ENCODE peak calls at places on chromosomes 6 and 20, in five cellular contexts. X is cardiac fibroblast, U is glutamatergic neuron, J is epithelial cell of esophagus, F is fibroblast of pulmonary artery. H is an unnamed sample.

GRCh38 chr6:88629838-88630462 is 333.5 kb downstream of the RNGTT start:
- DNase-seq in X (no peak), U (no peak), J (no peak), F (no peak), H (no peak)

GRCh38 chr20:11902264-11902663 is 15.4 kb upstream of the BTBD3 start:
- DNase-seq in X (peak; percentile 74), U (no peak), J (peak; percentile 42), F (peak; percentile 37), H (no peak)

GRCh38 chr6:40930555-40930954 is 108.5 kb downstream of the UNC5CL start:
- DNase-seq in X (peak; percentile 31), U (no peak), J (peak; percentile 59), F (peak; percentile 59), H (no peak)

GRCh38 chr20:25632940-25633790 is 9.4 kb upstream of the NANP start:
- DNase-seq in X (no peak), U (no peak), J (peak; percentile 92), F (no peak), H (no peak)

GRCh38 chr6:87155920-87156600 is 695 bp downstream of the ZNF292 start:
- DNase-seq in X (peak; percentile 52), U (peak; percentile 84), J (peak; percentile 56), F (peak; percentile 43), H (peak; percentile 44)

GRCh38 chr6:169831450-169832246 is 80.2 kb downstream of the ERMARD start:
- DNase-seq in X (peak; percentile 63), U (peak; percentile 94), J (peak; percentile 67), F (peak; percentile 70), H (peak; percentile 69)

GRCh38 chr6:81075974-81076373 is 676.5 kb downstream of the TENT5A start:
- DNase-seq in X (peak; percentile 24), U (no peak), J (peak; percentile 16), F (peak; percentile 31), H (no peak)

GRCh38 chr20:17972121-17972520 is 3.3 kb downstream of the MGME1 start:
- DNase-seq in X (peak; percentile 58), U (no peak), J (no peak), F (peak; percentile 43), H (no peak)

GRCh38 chr20:40843251-40843650 is 154.2 kb upstream of the MAFB start:
- DNase-seq in X (no peak), U (no peak), J (no peak), F (no peak), H (no peak)

GRCh38 chr6:11288065-11288464 is 55.6 kb upstream of the NEDD9 start:
- DNase-seq in X (no peak), U (no peak), J (no peak), F (no peak), H (no peak)

GRCh38 chr6:117674503-117674902 is 766 bp upstream of the NUS1 start:
- DNase-seq in X (no peak), U (no peak), J (no peak), F (no peak), H (no peak)

GRCh38 chr6:11174245-11174616 is 58.2 kb downstream of the NEDD9 start:
- DNase-seq in X (no peak), U (no peak), J (no peak), F (no peak), H (no peak)

GRCh38 chr20:20211988-20212518 is 155.9 kb upstream of the INSM1 start:
- DNase-seq in X (no peak), U (no peak), J (no peak), F (no peak), H (no peak)

GRCh38 chr6:125974214-125974866 is 12.0 kb upstream of the TRMT11 start:
- DNase-seq in X (peak; percentile 83), U (no peak), J (peak; percentile 60), F (peak; percentile 85), H (no peak)

GRCh38 chr20:56871691-56872090 is 242.6 kb downstream of the TFAP2C start:
- DNase-seq in X (no peak), U (no peak), J (no peak), F (no peak), H (no peak)

GRCh38 chr6:3031857-3032256 is 32.2 kb downstream of the NQO2 start:
- DNase-seq in X (no peak), U (no peak), J (no peak), F (no peak), H (no peak)

GRCh38 chr6:130872250-130873095 is 45.3 kb downstream of the SMLR1 start:
- DNase-seq in X (peak; percentile 68), U (peak; percentile 88), J (peak; percentile 59), F (peak; percentile 64), H (peak; percentile 55)

GRCh38 chr6:108080010-108080780 is 5.7 kb upstream of the OSTM1 start:
- DNase-seq in X (peak; percentile 61), U (no peak), J (peak; percentile 33), F (peak; percentile 63), H (no peak)

GRCh38 chr6:112086744-112087135 is 542 bp downstream of the TUBE1 start:
- DNase-seq in X (peak; percentile 64), U (no peak), J (peak; percentile 72), F (peak; percentile 46), H (no peak)

GRCh38 chr6:40390144-40390800 is 196.9 kb downstream of the LRFN2 start:
- DNase-seq in X (no peak), U (no peak), J (no peak), F (no peak), H (no peak)

GRCh38 chr6:130529569-130530149 is 163.8 kb downstream of the TMEM200A start:
- DNase-seq in X (no peak), U (no peak), J (no peak), F (no peak), H (no peak)

GRCh38 chr20:48716086-48716485 is 111.7 kb downstream of the PREX1 start:
- DNase-seq in X (no peak), U (no peak), J (no peak), F (no peak), H (peak; percentile 53)

GRCh38 chr6:154289818-154290508 is 66.6 kb downstream of the IPCEF1 start:
- DNase-seq in X (no peak), U (no peak), J (no peak), F (no peak), H (no peak)

GRCh38 chr20:5171790-5172164 is 45.0 kb downstream of the CDS2 start:
- DNase-seq in X (no peak), U (no peak), J (no peak), F (no peak), H (no peak)

GRCh38 chr6:160379464-160379863 is 31.3 kb downstream of the SLC22A3 start:
- DNase-seq in X (peak; percentile 76), U (no peak), J (peak; percentile 81), F (peak; percentile 70), H (no peak)

GRCh38 chr6:90103056-90103793 is 193.4 kb downstream of the BACH2 start:
- DNase-seq in X (no peak), U (no peak), J (peak; percentile 90), F (no peak), H (no peak)

GRCh38 chr20:58264271-58264670 is 35.8 kb upstream of the ANKRD60 start:
- DNase-seq in X (no peak), U (no peak), J (peak; percentile 34), F (no peak), H (no peak)

GRCh38 chr20:43404880-43405279 is 52.8 kb upstream of the SRSF6 start:
- DNase-seq in X (peak; percentile 24), U (no peak), J (peak; percentile 13), F (peak; percentile 21), H (no peak)
- TF ChIP-seq CTCF in X (peak; percentile 22), U (peak; percentile 25), J (no peak), F (peak; percentile 35), H (no peak)

DNA sequence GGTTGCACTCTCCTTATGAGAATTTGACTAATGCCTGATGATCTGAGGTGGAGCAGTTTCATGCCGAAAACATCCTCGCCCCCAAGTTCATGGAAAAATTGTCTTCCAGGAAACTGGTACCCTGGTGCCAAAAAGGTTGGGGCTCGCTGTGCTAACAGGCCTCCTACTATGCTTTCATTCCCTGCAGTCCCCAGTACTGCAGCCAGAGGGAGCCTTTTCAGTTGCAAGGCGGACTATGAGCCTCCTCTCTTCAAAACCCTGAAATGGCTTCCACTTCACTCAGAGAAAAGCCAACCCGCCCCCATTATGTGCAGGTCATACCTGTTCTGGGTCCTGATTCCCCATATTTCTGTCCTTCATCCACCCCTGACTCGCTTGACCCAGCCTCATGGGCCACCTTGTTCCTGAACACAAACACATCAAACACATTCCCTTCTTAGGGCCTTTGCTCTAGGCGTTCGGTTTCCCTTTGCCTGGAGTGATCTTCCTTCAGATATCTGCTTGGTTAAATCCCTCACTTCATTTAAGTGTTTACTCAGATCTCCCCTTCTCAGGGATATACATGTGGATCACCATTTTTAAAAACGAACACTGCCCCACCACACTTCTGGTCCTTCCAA is 173.7 kb downstream of the PHACTR1 start:
- DNase-seq in X (peak; percentile 9), U (no peak), J (peak; percentile 2), F (no peak), H (no peak)
- TF ChIP-seq CTCF in X (peak; percentile 67), U (peak; percentile 51), J (peak; percentile 58), F (peak; percentile 52), H (peak; percentile 56)

DNA sequence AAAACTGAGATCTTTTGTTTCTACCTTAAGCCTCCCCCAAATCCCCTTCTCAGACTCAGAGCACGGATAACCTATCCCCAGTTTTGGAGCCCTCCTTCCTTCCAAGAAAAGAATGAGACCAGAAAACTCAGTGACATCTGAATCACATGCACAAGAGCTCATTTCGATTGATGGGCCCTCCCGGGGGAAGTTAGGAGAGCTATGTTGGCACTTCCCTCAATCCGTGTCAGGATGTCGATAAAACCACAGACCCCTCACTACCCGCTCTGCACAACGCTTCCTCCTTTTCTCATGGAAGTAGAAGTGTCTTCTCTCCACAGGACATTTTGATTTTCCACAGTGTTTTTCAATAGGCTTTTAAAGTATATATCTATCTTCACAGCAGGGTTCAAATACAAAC is 332.4 kb downstream of the HACE1 start:
- DNase-seq in X (no peak), U (peak; percentile 12), J (no peak), F (no peak), H (no peak)
- TF ChIP-seq CTCF in X (no peak), U (no peak), J (no peak), F (no peak), H (no peak)

GRCh38 chr20:44909872-44910689 is at the start of gene PABPC1L:
- DNase-seq in X (peak; percentile 61), U (peak; percentile 57), J (peak; percentile 79), F (peak; percentile 68), H (peak; percentile 61)

GRCh38 chr20:44908987-44909871 is 631 bp upstream of the PABPC1L start:
- DNase-seq in X (no peak), U (no peak), J (no peak), F (peak; percentile 5), H (no peak)

GRCh38 chr20:44912189-44912588 is 2.3 kb downstream of the PABPC1L start:
- DNase-seq in X (no peak), U (no peak), J (no peak), F (no peak), H (no peak)

GRCh38 chr20:44910690-44911262 is 916 bp downstream of the PABPC1L start:
- DNase-seq in X (no peak), U (no peak), J (no peak), F (no peak), H (no peak)

DNA sequence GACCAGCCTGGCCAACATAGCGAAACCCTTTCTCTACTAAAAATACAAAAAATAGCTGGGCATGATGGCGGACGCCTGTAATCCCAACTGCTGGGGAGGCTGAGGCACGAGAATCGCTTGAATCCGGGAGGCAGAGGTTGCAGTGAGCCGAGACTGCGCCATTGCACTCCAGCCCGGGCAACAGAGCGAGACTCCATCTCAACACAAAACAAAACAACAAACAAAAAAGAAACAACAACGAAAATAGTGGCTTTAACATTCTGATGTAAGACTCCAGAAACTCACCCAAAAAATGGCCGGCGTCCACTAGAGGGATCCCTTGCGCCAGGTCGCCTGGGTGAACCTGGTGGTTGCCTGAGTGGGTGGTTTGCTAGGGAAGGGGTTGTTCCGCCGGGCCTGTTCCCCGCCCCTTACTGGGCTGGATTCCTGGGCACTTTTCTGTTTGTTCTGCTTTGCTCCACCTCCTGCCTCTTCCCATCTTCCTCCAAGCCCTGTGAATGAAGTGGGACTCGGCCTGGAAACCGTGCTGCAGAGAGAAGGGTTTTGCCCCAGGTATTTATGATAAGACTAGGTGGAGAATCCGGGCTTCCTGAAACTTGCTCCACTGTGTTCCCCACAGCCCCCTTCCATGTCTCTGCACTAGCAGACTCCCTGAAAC is 1.5 kb downstream of the PABPC1L start:
- DNase-seq in X (peak; percentile 52), U (peak; percentile 76), J (peak; percentile 57), F (peak; percentile 62), H (no peak)
- TF ChIP-seq CTCF in X (peak; percentile 43), U (peak; percentile 60), J (peak; percentile 18), F (peak; percentile 42), H (no peak)